ENCODE peak calls at places on chromosomes 7 and 10, in eight cellular contexts. One of them, this sample, is unnamed.

GRCh38 chr7:84705701-84706100 is 481.2 kb downstream of the SEMA3D start:
- DNase-seq in GM20000: no peak
- DNase-seq in Calu3: no peak
- DNase-seq in CD8-positive, alpha-beta T cell: no peak
- DNase-seq in astrocyte of the spinal cord: no peak
- DNase-seq in bronchial epithelial cell: peak
- DNase-seq in right lobe of liver: no peak
- DNase-seq in IMR-90: no peak
- DNase-seq in this sample: no peak

GRCh38 chr7:70585071-70585470 is 546.9 kb upstream of the GALNT17 start:
- DNase-seq in GM20000: no peak
- DNase-seq in Calu3: no peak
- DNase-seq in CD8-positive, alpha-beta T cell: no peak
- DNase-seq in astrocyte of the spinal cord: no peak
- DNase-seq in bronchial epithelial cell: no peak
- DNase-seq in right lobe of liver: no peak
- DNase-seq in IMR-90: no peak
- DNase-seq in this sample: no peak

GRCh38 chr10:71512794-71513379 is 116.2 kb downstream of the CDH23 start:
- DNase-seq in GM20000: no peak
- DNase-seq in Calu3: peak
- DNase-seq in CD8-positive, alpha-beta T cell: no peak
- DNase-seq in astrocyte of the spinal cord: no peak
- DNase-seq in bronchial epithelial cell: peak
- DNase-seq in right lobe of liver: no peak
- DNase-seq in IMR-90: no peak
- DNase-seq in this sample: no peak

GRCh38 chr10:103605359-103606156 is 112.1 kb downstream of the NEURL1 start:
- DNase-seq in GM20000: peak
- DNase-seq in Calu3: peak
- DNase-seq in CD8-positive, alpha-beta T cell: no peak
- DNase-seq in astrocyte of the spinal cord: peak
- DNase-seq in bronchial epithelial cell: peak
- DNase-seq in right lobe of liver: no peak
- DNase-seq in IMR-90: peak
- DNase-seq in this sample: no peak

GRCh38 chr7:156156734-156157408 is 344.6 kb upstream of the SHH start:
- DNase-seq in GM20000: no peak
- DNase-seq in Calu3: peak
- DNase-seq in CD8-positive, alpha-beta T cell: no peak
- DNase-seq in astrocyte of the spinal cord: peak
- DNase-seq in bronchial epithelial cell: no peak
- DNase-seq in right lobe of liver: no peak
- DNase-seq in IMR-90: no peak
- DNase-seq in this sample: no peak

GRCh38 chr7:154183946-154184345 is 131.7 kb downstream of the DPP6 start:
- DNase-seq in GM20000: no peak
- DNase-seq in Calu3: no peak
- DNase-seq in CD8-positive, alpha-beta T cell: no peak
- DNase-seq in astrocyte of the spinal cord: no peak
- DNase-seq in bronchial epithelial cell: no peak
- DNase-seq in right lobe of liver: no peak
- DNase-seq in IMR-90: no peak
- DNase-seq in this sample: no peak

GRCh38 chr10:67836491-67836890 is 1.5 kb downstream of the DNAJC12 start:
- DNase-seq in GM20000: no peak
- DNase-seq in Calu3: no peak
- DNase-seq in CD8-positive, alpha-beta T cell: no peak
- DNase-seq in astrocyte of the spinal cord: no peak
- DNase-seq in bronchial epithelial cell: no peak
- DNase-seq in right lobe of liver: no peak
- DNase-seq in IMR-90: no peak
- DNase-seq in this sample: no peak

GRCh38 chr7:24200407-24200806 is 83.6 kb upstream of the NPY start:
- DNase-seq in GM20000: no peak
- DNase-seq in Calu3: no peak
- DNase-seq in CD8-positive, alpha-beta T cell: no peak
- DNase-seq in astrocyte of the spinal cord: no peak
- DNase-seq in bronchial epithelial cell: no peak
- DNase-seq in right lobe of liver: no peak
- DNase-seq in IMR-90: no peak
- DNase-seq in this sample: no peak

GRCh38 chr10:114026189-114027040 is 17.3 kb upstream of the ADRB1 start:
- DNase-seq in GM20000: no peak
- DNase-seq in Calu3: no peak
- DNase-seq in CD8-positive, alpha-beta T cell: no peak
- DNase-seq in astrocyte of the spinal cord: peak
- DNase-seq in bronchial epithelial cell: peak
- DNase-seq in right lobe of liver: no peak
- DNase-seq in IMR-90: peak
- DNase-seq in this sample: no peak

GRCh38 chr10:35643976-35644799 is 2.1 kb upstream of the FZD8 start:
- DNase-seq in GM20000: no peak
- DNase-seq in Calu3: no peak
- DNase-seq in CD8-positive, alpha-beta T cell: no peak
- DNase-seq in astrocyte of the spinal cord: peak
- DNase-seq in bronchial epithelial cell: no peak
- DNase-seq in right lobe of liver: no peak
- DNase-seq in IMR-90: no peak
- DNase-seq in this sample: no peak

GRCh38 chr10:116201011-116201410 is 72.0 kb downstream of the GFRA1 start:
- DNase-seq in GM20000: no peak
- DNase-seq in Calu3: no peak
- DNase-seq in CD8-positive, alpha-beta T cell: no peak
- DNase-seq in astrocyte of the spinal cord: peak
- DNase-seq in bronchial epithelial cell: no peak
- DNase-seq in right lobe of liver: no peak
- DNase-seq in IMR-90: peak
- DNase-seq in this sample: no peak

GRCh38 chr10:98664329-98665042 is 217.8 kb upstream of the HPS1 start:
- DNase-seq in GM20000: peak
- DNase-seq in Calu3: peak
- DNase-seq in CD8-positive, alpha-beta T cell: no peak
- DNase-seq in astrocyte of the spinal cord: peak
- DNase-seq in bronchial epithelial cell: peak
- DNase-seq in right lobe of liver: no peak
- DNase-seq in IMR-90: peak
- DNase-seq in this sample: no peak

GRCh38 chr7:2521952-2522591 is 2.5 kb downstream of the LFNG start:
- DNase-seq in GM20000: no peak
- DNase-seq in Calu3: peak
- DNase-seq in CD8-positive, alpha-beta T cell: peak
- DNase-seq in astrocyte of the spinal cord: no peak
- DNase-seq in bronchial epithelial cell: no peak
- DNase-seq in right lobe of liver: no peak
- DNase-seq in IMR-90: no peak
- DNase-seq in this sample: no peak

GRCh38 chr7:99001482-99002145 is 123.3 kb downstream of the TRRAP start:
- DNase-seq in GM20000: no peak
- DNase-seq in Calu3: no peak
- DNase-seq in CD8-positive, alpha-beta T cell: no peak
- DNase-seq in astrocyte of the spinal cord: peak
- DNase-seq in bronchial epithelial cell: no peak
- DNase-seq in right lobe of liver: no peak
- DNase-seq in IMR-90: no peak
- DNase-seq in this sample: no peak

GRCh38 chr10:115491526-115492140 is 398.5 kb downstream of the ATRNL1 start:
- DNase-seq in GM20000: no peak
- DNase-seq in Calu3: no peak
- DNase-seq in CD8-positive, alpha-beta T cell: no peak
- DNase-seq in astrocyte of the spinal cord: no peak
- DNase-seq in bronchial epithelial cell: no peak
- DNase-seq in right lobe of liver: no peak
- DNase-seq in IMR-90: no peak
- DNase-seq in this sample: no peak

GRCh38 chr10:75234683-75235374 is 928 bp downstream of the COMTD1 start:
- DNase-seq in GM20000: no peak
- DNase-seq in Calu3: peak
- DNase-seq in CD8-positive, alpha-beta T cell: no peak
- DNase-seq in astrocyte of the spinal cord: no peak
- DNase-seq in bronchial epithelial cell: no peak
- DNase-seq in right lobe of liver: peak
- DNase-seq in IMR-90: no peak
- DNase-seq in this sample: no peak

GRCh38 chr7:7489546-7489945 is 46.1 kb downstream of the COL28A1 start:
- DNase-seq in GM20000: no peak
- DNase-seq in Calu3: peak
- DNase-seq in CD8-positive, alpha-beta T cell: no peak
- DNase-seq in astrocyte of the spinal cord: no peak
- DNase-seq in bronchial epithelial cell: peak
- DNase-seq in right lobe of liver: no peak
- DNase-seq in IMR-90: no peak
- DNase-seq in this sample: no peak

DNA sequence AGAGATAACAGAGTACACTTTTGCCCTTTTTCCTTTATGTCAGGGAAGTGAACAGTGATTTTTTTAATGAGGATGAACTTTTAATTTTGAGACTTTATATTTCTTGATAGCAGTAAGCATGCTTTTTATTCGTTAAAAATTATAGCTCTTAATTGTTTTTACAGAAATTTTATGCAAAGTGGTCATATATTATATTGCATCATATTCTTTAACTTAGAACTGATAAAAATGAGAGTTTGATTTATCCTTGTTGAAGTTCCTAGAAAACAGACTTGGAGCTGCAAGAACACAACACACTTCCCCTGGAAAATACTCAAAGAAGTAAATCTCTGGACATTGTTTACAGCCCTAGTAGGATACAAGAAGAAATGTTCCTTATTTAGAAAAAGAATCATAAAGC is 21.2 kb upstream of the MINDY3 start:
- DNase-seq in GM20000: no peak
- DNase-seq in Calu3: no peak
- DNase-seq in CD8-positive, alpha-beta T cell: no peak
- DNase-seq in astrocyte of the spinal cord: no peak
- DNase-seq in bronchial epithelial cell: no peak
- DNase-seq in right lobe of liver: no peak
- DNase-seq in IMR-90: no peak
- DNase-seq in this sample: no peak
- TF ChIP-seq CTCF in GM20000: no peak
- TF ChIP-seq CTCF in Calu3: no peak
- TF ChIP-seq CTCF in CD8-positive, alpha-beta T cell: no peak
- TF ChIP-seq CTCF in astrocyte of the spinal cord: no peak
- TF ChIP-seq CTCF in bronchial epithelial cell: no peak
- TF ChIP-seq CTCF in right lobe of liver: no peak
- TF ChIP-seq CTCF in IMR-90: no peak
- TF ChIP-seq CTCF in this sample: no peak

DNA sequence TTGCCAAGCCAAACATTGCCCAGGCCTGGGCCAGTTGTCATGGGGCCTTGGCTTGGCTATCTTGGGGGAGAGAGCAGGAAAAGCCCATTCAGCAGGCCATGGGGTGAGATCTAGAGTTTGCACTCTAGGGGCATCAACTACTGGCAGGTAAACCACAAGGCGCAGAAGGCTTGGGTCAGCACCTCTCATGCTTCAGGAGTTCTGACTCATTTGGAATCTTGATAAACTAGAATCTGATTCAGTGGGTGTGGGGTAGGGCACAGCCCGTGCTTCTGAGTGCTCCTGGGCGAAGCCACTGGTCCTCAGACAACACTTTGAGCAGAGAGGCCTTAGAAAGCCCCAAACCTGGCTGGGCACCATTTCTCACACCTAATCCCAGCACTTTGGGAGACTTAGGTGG is 81.1 kb downstream of the RGS10 start:
- DNase-seq in GM20000: no peak
- DNase-seq in Calu3: peak
- DNase-seq in CD8-positive, alpha-beta T cell: no peak
- DNase-seq in astrocyte of the spinal cord: no peak
- DNase-seq in bronchial epithelial cell: peak
- DNase-seq in right lobe of liver: no peak
- DNase-seq in IMR-90: no peak
- DNase-seq in this sample: no peak
- TF ChIP-seq CTCF in GM20000: no peak
- TF ChIP-seq CTCF in Calu3: no peak
- TF ChIP-seq CTCF in CD8-positive, alpha-beta T cell: no peak
- TF ChIP-seq CTCF in astrocyte of the spinal cord: no peak
- TF ChIP-seq CTCF in bronchial epithelial cell: peak
- TF ChIP-seq CTCF in right lobe of liver: no peak
- TF ChIP-seq CTCF in IMR-90: no peak
- TF ChIP-seq CTCF in this sample: no peak

GRCh38 chr10:33719005-33719703 is 384.7 kb upstream of the NRP1 start:
- DNase-seq in GM20000: no peak
- DNase-seq in Calu3: no peak
- DNase-seq in CD8-positive, alpha-beta T cell: no peak
- DNase-seq in astrocyte of the spinal cord: no peak
- DNase-seq in bronchial epithelial cell: no peak
- DNase-seq in right lobe of liver: no peak
- DNase-seq in IMR-90: no peak
- DNase-seq in this sample: no peak

GRCh38 chr10:33723181-33723580 is 388.7 kb upstream of the NRP1 start:
- DNase-seq in GM20000: no peak
- DNase-seq in Calu3: no peak
- DNase-seq in CD8-positive, alpha-beta T cell: no peak
- DNase-seq in astrocyte of the spinal cord: no peak
- DNase-seq in bronchial epithelial cell: peak
- DNase-seq in right lobe of liver: no peak
- DNase-seq in IMR-90: no peak
- DNase-seq in this sample: no peak

GRCh38 chr10:33721509-33721908 is 387.0 kb upstream of the NRP1 start:
- DNase-seq in GM20000: no peak
- DNase-seq in Calu3: no peak
- DNase-seq in CD8-positive, alpha-beta T cell: no peak
- DNase-seq in astrocyte of the spinal cord: no peak
- DNase-seq in bronchial epithelial cell: no peak
- DNase-seq in right lobe of liver: no peak
- DNase-seq in IMR-90: no peak
- DNase-seq in this sample: no peak

GRCh38 chr10:33722067-33722466 is 387.6 kb upstream of the NRP1 start:
- DNase-seq in GM20000: no peak
- DNase-seq in Calu3: no peak
- DNase-seq in CD8-positive, alpha-beta T cell: no peak
- DNase-seq in astrocyte of the spinal cord: peak
- DNase-seq in bronchial epithelial cell: peak
- DNase-seq in right lobe of liver: no peak
- DNase-seq in IMR-90: peak
- DNase-seq in this sample: no peak

DNA sequence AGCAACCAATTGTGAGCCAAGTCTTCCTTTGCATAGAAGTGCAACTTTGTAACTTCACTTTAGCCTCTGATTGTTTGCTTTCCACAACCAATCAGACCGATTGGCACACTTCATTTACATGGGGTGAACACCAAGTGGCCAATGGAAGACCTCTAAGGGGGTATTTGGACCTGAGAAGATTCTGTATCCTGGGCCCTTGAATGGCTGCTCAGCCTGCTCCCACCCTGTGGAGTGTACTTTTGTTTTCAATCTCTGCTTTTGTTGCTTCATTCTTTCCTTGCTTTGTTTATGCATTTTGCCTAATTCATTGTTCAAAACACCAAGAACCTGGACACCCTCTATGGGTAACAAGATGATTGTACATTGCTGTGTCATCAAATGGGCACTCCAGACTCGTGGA is 385.7 kb upstream of the NRP1 start:
- DNase-seq in GM20000: no peak
- DNase-seq in Calu3: no peak
- DNase-seq in CD8-positive, alpha-beta T cell: no peak
- DNase-seq in astrocyte of the spinal cord: no peak
- DNase-seq in bronchial epithelial cell: no peak
- DNase-seq in right lobe of liver: no peak
- DNase-seq in IMR-90: no peak
- DNase-seq in this sample: no peak
- TF ChIP-seq CTCF in GM20000: no peak
- TF ChIP-seq CTCF in Calu3: no peak
- TF ChIP-seq CTCF in CD8-positive, alpha-beta T cell: no peak
- TF ChIP-seq CTCF in astrocyte of the spinal cord: no peak
- TF ChIP-seq CTCF in bronchial epithelial cell: no peak
- TF ChIP-seq CTCF in right lobe of liver: no peak
- TF ChIP-seq CTCF in IMR-90: no peak
- TF ChIP-seq CTCF in this sample: no peak

GRCh38 chr7:125316451-125316850 is 386.8 kb upstream of the POT1 start:
- DNase-seq in GM20000: peak
- DNase-seq in Calu3: peak
- DNase-seq in CD8-positive, alpha-beta T cell: no peak
- DNase-seq in astrocyte of the spinal cord: no peak
- DNase-seq in bronchial epithelial cell: peak
- DNase-seq in right lobe of liver: no peak
- DNase-seq in IMR-90: no peak
- DNase-seq in this sample: no peak
- TF ChIP-seq CTCF in GM20000: no peak
- TF ChIP-seq CTCF in Calu3: peak
- TF ChIP-seq CTCF in CD8-positive, alpha-beta T cell: no peak
- TF ChIP-seq CTCF in astrocyte of the spinal cord: no peak
- TF ChIP-seq CTCF in bronchial epithelial cell: peak
- TF ChIP-seq CTCF in right lobe of liver: no peak
- TF ChIP-seq CTCF in IMR-90: no peak
- TF ChIP-seq CTCF in this sample: peak

This sample was measured in D721Med.